ENCODE peak calls at places on chromosomes 2 and 18, in eight cellular contexts. One of them, this sample, is unnamed.

GRCh38 chr2:18339326-18339725 is 221.1 kb downstream of the RDH14 start:
- DNase-seq in pancreas: no peak
- DNase-seq in thyroid gland: no peak
- DNase-seq in GM12878: no peak
- DNase-seq in aorta: no peak
- DNase-seq in colonic mucosa: no peak
- DNase-seq in K562: no peak
- DNase-seq in mesendoderm: no peak
- DNase-seq in this sample: no peak

GRCh38 chr2:112666764-112667122 is 21.0 kb downstream of the SLC20A1 start:
- DNase-seq in thyroid gland: no peak
- DNase-seq in mesendoderm: no peak
- DNase-seq in K562: peak; percentile 81
- DNase-seq in aorta: no peak
- DNase-seq in GM12878: no peak
- DNase-seq in pancreas: no peak
- DNase-seq in colonic mucosa: no peak
- DNase-seq in this sample: no peak

GRCh38 chr18:37270046-37270665 is 295.4 kb downstream of the CELF4 start:
- DNase-seq in pancreas: peak; percentile 40
- DNase-seq in K562: peak; percentile 76
- DNase-seq in GM12878: no peak
- DNase-seq in mesendoderm: peak; percentile 53
- DNase-seq in colonic mucosa: peak; percentile 38
- DNase-seq in aorta: no peak
- DNase-seq in thyroid gland: peak; percentile 54
- DNase-seq in this sample: no peak

GRCh38 chr2:239369631-239370161 is 31.1 kb downstream of the HDAC4 start:
- DNase-seq in colonic mucosa: no peak
- DNase-seq in thyroid gland: peak; percentile 87
- DNase-seq in aorta: peak; percentile 71
- DNase-seq in K562: no peak
- DNase-seq in GM12878: peak; percentile 83
- DNase-seq in pancreas: no peak
- DNase-seq in mesendoderm: no peak
- DNase-seq in this sample: no peak

GRCh38 chr18:34493566-34494358 is 216.3 kb upstream of the DTNA start:
- DNase-seq in pancreas: peak; percentile 62
- DNase-seq in aorta: peak; percentile 53
- DNase-seq in K562: no peak
- DNase-seq in GM12878: no peak
- DNase-seq in mesendoderm: peak; percentile 82
- DNase-seq in thyroid gland: peak; percentile 81
- DNase-seq in colonic mucosa: no peak
- DNase-seq in this sample: peak; percentile 77

GRCh38 chr2:226130192-226130591 is 669.4 kb downstream of the IRS1 start:
- DNase-seq in GM12878: no peak
- DNase-seq in thyroid gland: no peak
- DNase-seq in K562: no peak
- DNase-seq in pancreas: no peak
- DNase-seq in colonic mucosa: no peak
- DNase-seq in mesendoderm: peak; percentile 43
- DNase-seq in aorta: no peak
- DNase-seq in this sample: no peak

GRCh38 chr2:12326449-12327190 is 390.1 kb upstream of the TRIB2 start:
- DNase-seq in K562: no peak
- DNase-seq in mesendoderm: peak; percentile 69
- DNase-seq in aorta: no peak
- DNase-seq in pancreas: no peak
- DNase-seq in colonic mucosa: no peak
- DNase-seq in GM12878: no peak
- DNase-seq in thyroid gland: no peak
- DNase-seq in this sample: no peak

GRCh38 chr2:212735648-212736047 is 197.0 kb upstream of the ERBB4 start:
- DNase-seq in colonic mucosa: no peak
- DNase-seq in aorta: no peak
- DNase-seq in K562: no peak
- DNase-seq in GM12878: no peak
- DNase-seq in thyroid gland: no peak
- DNase-seq in mesendoderm: no peak
- DNase-seq in pancreas: no peak
- DNase-seq in this sample: no peak

GRCh38 chr2:186919272-186919671 is 70.3 kb upstream of the ZSWIM2 start:
- DNase-seq in GM12878: no peak
- DNase-seq in colonic mucosa: no peak
- DNase-seq in pancreas: no peak
- DNase-seq in K562: no peak
- DNase-seq in thyroid gland: no peak
- DNase-seq in aorta: no peak
- DNase-seq in mesendoderm: no peak
- DNase-seq in this sample: no peak

GRCh38 chr2:107936427-107937359 is 49.6 kb upstream of the SLC5A7 start:
- DNase-seq in colonic mucosa: no peak
- DNase-seq in GM12878: no peak
- DNase-seq in pancreas: no peak
- DNase-seq in aorta: no peak
- DNase-seq in K562: peak; percentile 33
- DNase-seq in mesendoderm: peak; percentile 32
- DNase-seq in thyroid gland: peak; percentile 5
- DNase-seq in this sample: no peak

GRCh38 chr2:24207359-24207758 is 32.5 kb downstream of the FAM228A start:
- DNase-seq in mesendoderm: no peak
- DNase-seq in thyroid gland: no peak
- DNase-seq in GM12878: no peak
- DNase-seq in pancreas: no peak
- DNase-seq in aorta: no peak
- DNase-seq in colonic mucosa: no peak
- DNase-seq in K562: no peak
- DNase-seq in this sample: no peak

GRCh38 chr2:24210723-24211122 is 35.9 kb downstream of the FAM228A start:
- DNase-seq in GM12878: no peak
- DNase-seq in pancreas: no peak
- DNase-seq in mesendoderm: no peak
- DNase-seq in thyroid gland: no peak
- DNase-seq in K562: no peak
- DNase-seq in colonic mucosa: no peak
- DNase-seq in aorta: no peak
- DNase-seq in this sample: no peak

GRCh38 chr2:24209389-24210105 is 34.7 kb downstream of the FAM228A start:
- DNase-seq in colonic mucosa: no peak
- DNase-seq in GM12878: no peak
- DNase-seq in K562: no peak
- DNase-seq in aorta: no peak
- DNase-seq in mesendoderm: no peak
- DNase-seq in thyroid gland: no peak
- DNase-seq in pancreas: no peak
- DNase-seq in this sample: no peak

GRCh38 chr2:24208490-24208889 is 33.6 kb downstream of the FAM228A start:
- DNase-seq in aorta: no peak
- DNase-seq in mesendoderm: no peak
- DNase-seq in thyroid gland: no peak
- DNase-seq in colonic mucosa: no peak
- DNase-seq in GM12878: no peak
- DNase-seq in pancreas: no peak
- DNase-seq in K562: no peak
- DNase-seq in this sample: no peak

DNA sequence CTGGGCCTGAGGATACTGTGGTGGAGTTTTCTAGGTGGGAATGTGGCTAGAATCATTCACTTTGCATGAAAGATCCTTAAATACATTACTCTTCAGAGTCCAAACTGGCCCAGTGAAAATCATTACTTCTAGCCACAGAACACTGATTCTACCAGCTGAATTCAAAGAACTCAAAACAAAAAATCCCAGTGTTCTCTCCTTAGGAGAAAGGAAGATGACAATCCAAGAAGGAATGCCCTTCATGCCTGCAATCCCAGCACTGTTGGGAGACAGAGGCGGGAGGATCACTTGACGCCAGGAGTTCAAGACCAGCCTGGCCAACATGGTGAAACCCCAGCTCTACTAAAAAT is 35.2 kb downstream of the FAM228A start:
- DNase-seq in mesendoderm: no peak
- DNase-seq in K562: no peak
- DNase-seq in GM12878: no peak
- DNase-seq in pancreas: no peak
- DNase-seq in thyroid gland: no peak
- DNase-seq in colonic mucosa: no peak
- DNase-seq in aorta: no peak
- DNase-seq in this sample: no peak
- H3K36me3 ChIP-seq in mesendoderm: no peaks in the 10 kb centered on the region
- H3K36me3 ChIP-seq in K562: no peaks in the 10 kb centered on the region
- H3K36me3 ChIP-seq in GM12878: peaks cover 28% of the 10 kb centered on the region
- H3K36me3 ChIP-seq in pancreas: peaks cover 59% of the 10 kb centered on the region
- H3K36me3 ChIP-seq in thyroid gland: peaks cover 82% of the 10 kb centered on the region
- H3K36me3 ChIP-seq in colonic mucosa: peaks cover 23% of the 10 kb centered on the region
- H3K36me3 ChIP-seq in aorta: peaks cover 16% of the 10 kb centered on the region
- H3K36me3 ChIP-seq in this sample: peaks cover 53% of the 10 kb centered on the region

GRCh38 chr2:9480157-9480556 is 5.8 kb downstream of the IAH1 start:
- DNase-seq in pancreas: no peak
- DNase-seq in thyroid gland: no peak
- DNase-seq in K562: no peak
- DNase-seq in colonic mucosa: no peak
- DNase-seq in mesendoderm: no peak
- DNase-seq in aorta: no peak
- DNase-seq in GM12878: no peak
- DNase-seq in this sample: no peak

GRCh38 chr2:9483107-9483506 is 8.8 kb downstream of the IAH1 start:
- DNase-seq in aorta: no peak
- DNase-seq in colonic mucosa: no peak
- DNase-seq in mesendoderm: no peak
- DNase-seq in pancreas: no peak
- DNase-seq in K562: no peak
- DNase-seq in thyroid gland: no peak
- DNase-seq in GM12878: no peak
- DNase-seq in this sample: no peak

GRCh38 chr2:9481257-9481922 is 7.0 kb downstream of the IAH1 start:
- DNase-seq in mesendoderm: peak; percentile 30
- DNase-seq in GM12878: no peak
- DNase-seq in thyroid gland: no peak
- DNase-seq in pancreas: no peak
- DNase-seq in colonic mucosa: no peak
- DNase-seq in aorta: no peak
- DNase-seq in K562: no peak
- DNase-seq in this sample: no peak

GRCh38 chr2:9488583-9489547 is 14.5 kb downstream of the IAH1 start:
- DNase-seq in GM12878: no peak
- DNase-seq in thyroid gland: no peak
- DNase-seq in colonic mucosa: no peak
- DNase-seq in K562: no peak
- DNase-seq in aorta: no peak
- DNase-seq in mesendoderm: no peak
- DNase-seq in pancreas: no peak
- DNase-seq in this sample: no peak

DNA sequence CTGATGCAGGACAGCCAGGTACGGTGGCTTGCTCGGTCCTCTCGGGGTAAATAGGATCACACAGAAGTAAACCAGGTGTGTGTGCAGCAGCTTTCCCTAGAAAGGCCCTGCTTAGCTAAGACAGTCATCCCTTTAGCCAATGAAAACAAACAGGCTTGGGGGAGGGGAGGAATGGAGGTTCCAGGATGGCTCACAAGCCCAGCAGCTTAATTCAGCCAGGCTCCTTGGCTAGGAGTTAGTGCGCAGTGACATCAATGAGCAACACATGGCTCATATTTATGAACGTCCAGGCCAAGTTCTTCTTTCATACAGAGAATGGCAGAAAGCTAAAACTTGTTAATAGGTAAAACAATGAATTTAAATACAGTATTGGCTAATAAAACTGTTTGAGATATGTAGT is 10.2 kb downstream of the IAH1 start:
- DNase-seq in pancreas: no peak
- DNase-seq in colonic mucosa: no peak
- DNase-seq in aorta: no peak
- DNase-seq in K562: no peak
- DNase-seq in thyroid gland: no peak
- DNase-seq in GM12878: no peak
- DNase-seq in mesendoderm: no peak
- DNase-seq in this sample: no peak
- H3K36me3 ChIP-seq in pancreas: peaks cover 76% of the 10 kb centered on the region
- H3K36me3 ChIP-seq in colonic mucosa: peaks cover 7% of the 10 kb centered on the region
- H3K36me3 ChIP-seq in aorta: peaks cover 20% of the 10 kb centered on the region
- H3K36me3 ChIP-seq in K562: peaks cover 47% of the 10 kb centered on the region
- H3K36me3 ChIP-seq in thyroid gland: peaks cover 84% of the 10 kb centered on the region
- H3K36me3 ChIP-seq in GM12878: peaks cover 23% of the 10 kb centered on the region
- H3K36me3 ChIP-seq in mesendoderm: no peaks in the 10 kb centered on the region
- H3K36me3 ChIP-seq in this sample: peaks cover 48% of the 10 kb centered on the region

GRCh38 chr2:38850045-38850444 is 25.7 kb downstream of the DHX57 start:
- DNase-seq in aorta: no peak
- DNase-seq in colonic mucosa: no peak
- DNase-seq in K562: no peak
- DNase-seq in thyroid gland: no peak
- DNase-seq in pancreas: no peak
- DNase-seq in mesendoderm: no peak
- DNase-seq in GM12878: peak; percentile 20
- DNase-seq in this sample: no peak
- H3K36me3 ChIP-seq in aorta: peaks cover 5% of the 10 kb centered on the region
- H3K36me3 ChIP-seq in colonic mucosa: no peaks in the 10 kb centered on the region
- H3K36me3 ChIP-seq in K562: peaks cover 24% of the 10 kb centered on the region
- H3K36me3 ChIP-seq in thyroid gland: peaks cover 20% of the 10 kb centered on the region
- H3K36me3 ChIP-seq in pancreas: peaks cover 18% of the 10 kb centered on the region
- H3K36me3 ChIP-seq in mesendoderm: no peaks in the 10 kb centered on the region
- H3K36me3 ChIP-seq in GM12878: no peaks in the 10 kb centered on the region
- H3K36me3 ChIP-seq in this sample: peaks cover 12% of the 10 kb centered on the region

GRCh38 chr2:37149626-37150322 is 7.0 kb downstream of the EIF2AK2 start:
- DNase-seq in mesendoderm: no peak
- DNase-seq in aorta: no peak
- DNase-seq in thyroid gland: no peak
- DNase-seq in K562: peak; percentile 6
- DNase-seq in GM12878: no peak
- DNase-seq in pancreas: no peak
- DNase-seq in colonic mucosa: peak; percentile 26
- DNase-seq in this sample: no peak

GRCh38 chr2:37142546-37142945 is 14.2 kb downstream of the EIF2AK2 start:
- DNase-seq in pancreas: no peak
- DNase-seq in mesendoderm: no peak
- DNase-seq in GM12878: no peak
- DNase-seq in thyroid gland: no peak
- DNase-seq in K562: no peak
- DNase-seq in colonic mucosa: no peak
- DNase-seq in aorta: no peak
- DNase-seq in this sample: no peak

GRCh38 chr2:37146062-37146461 is 10.7 kb downstream of the EIF2AK2 start:
- DNase-seq in thyroid gland: no peak
- DNase-seq in colonic mucosa: no peak
- DNase-seq in aorta: no peak
- DNase-seq in K562: no peak
- DNase-seq in mesendoderm: no peak
- DNase-seq in pancreas: no peak
- DNase-seq in GM12878: no peak
- DNase-seq in this sample: no peak

GRCh38 chr2:37148325-37148724 is 8.5 kb downstream of the EIF2AK2 start:
- DNase-seq in colonic mucosa: no peak
- DNase-seq in GM12878: no peak
- DNase-seq in mesendoderm: no peak
- DNase-seq in aorta: no peak
- DNase-seq in thyroid gland: no peak
- DNase-seq in pancreas: no peak
- DNase-seq in K562: no peak
- DNase-seq in this sample: no peak

DNA sequence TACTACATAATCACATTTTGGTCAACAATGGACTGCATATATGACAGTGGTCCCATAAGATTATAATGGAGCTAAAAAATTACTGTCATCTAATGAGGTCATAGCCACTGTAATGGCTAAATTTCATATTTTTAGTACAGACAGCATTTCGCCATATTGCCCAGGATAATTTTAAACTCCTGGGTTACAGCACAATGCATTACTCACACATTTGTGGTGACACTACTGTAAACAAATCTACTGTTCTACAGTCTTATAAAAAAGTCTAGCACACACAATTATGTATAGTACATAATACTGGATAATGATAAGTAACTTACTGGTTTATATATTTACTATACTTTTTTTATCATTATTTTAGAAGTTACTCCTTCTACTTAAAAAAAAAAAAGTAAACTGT is 12.8 kb downstream of the EIF2AK2 start:
- DNase-seq in colonic mucosa: no peak
- DNase-seq in K562: no peak
- DNase-seq in aorta: no peak
- DNase-seq in GM12878: no peak
- DNase-seq in mesendoderm: no peak
- DNase-seq in thyroid gland: no peak
- DNase-seq in pancreas: no peak
- DNase-seq in this sample: no peak
- H3K36me3 ChIP-seq in colonic mucosa: peaks cover 4% of the 10 kb centered on the region
- H3K36me3 ChIP-seq in K562: peaks cover 44% of the 10 kb centered on the region
- H3K36me3 ChIP-seq in aorta: peaks cover 3% of the 10 kb centered on the region
- H3K36me3 ChIP-seq in GM12878: peaks cover 2% of the 10 kb centered on the region
- H3K36me3 ChIP-seq in mesendoderm: no peaks in the 10 kb centered on the region
- H3K36me3 ChIP-seq in thyroid gland: peaks cover 33% of the 10 kb centered on the region
- H3K36me3 ChIP-seq in pancreas: peaks cover 41% of the 10 kb centered on the region
- H3K36me3 ChIP-seq in this sample: peaks cover 30% of the 10 kb centered on the region